ENCODE peak calls at places on chromosomes 13 and 19, in four cellular contexts. O is A549, D is NCI-H187, Z is endothelial cell. F is an unnamed sample.

GRCh38 chr13:113539822-113540221 is 44.7 kb upstream of the TFDP1 start:
- DNase-seq in O (no peak), D (no peak), Z (no peak), F (no peak)

GRCh38 chr19:49573009-49573408 is 7.3 kb downstream of the NOSIP start:
- DNase-seq in O (no peak), D (no peak), Z (no peak), F (no peak)

GRCh38 chr19:21765151-21765550 is 2.2 kb downstream of the ZNF100 start:
- DNase-seq in O (no peak), D (no peak), Z (no peak), F (no peak)

GRCh38 chr19:8973501-8974091 is 36.6 kb downstream of the MUC16 start:
- DNase-seq in O (peak; percentile 6), D (no peak), Z (no peak), F (peak; percentile 30)

GRCh38 chr19:46624958-46625661 is at the start of gene PTGIR:
- DNase-seq in O (no peak), D (no peak), Z (no peak), F (no peak)

GRCh38 chr13:108915095-108915633 is 285.8 kb downstream of the MYO16 start:
- DNase-seq in O (peak; percentile 49), D (no peak), Z (no peak), F (no peak)

GRCh38 chr13:99339736-99340392 is 32.7 kb upstream of the GPR183 start:
- DNase-seq in O (no peak), D (no peak), Z (no peak), F (no peak)

GRCh38 chr19:6970478-6970877 is 50.8 kb downstream of the MBD3L2B start:
- DNase-seq in O (peak; percentile 24), D (no peak), Z (no peak), F (no peak)

GRCh38 chr13:66210677-66211076 is 1019.5 kb downstream of the PCDH9 start:
- DNase-seq in O (peak; percentile 44), D (no peak), Z (no peak), F (no peak)

GRCh38 chr19:1074512-1075283 is 7.7 kb downstream of the ARHGAP45 start:
- DNase-seq in O (peak; percentile 74), D (peak; percentile 91), Z (no peak), F (no peak)

GRCh38 chr13:20424959-20425358 is 100.7 kb downstream of the CRYL1 start:
- DNase-seq in O (no peak), D (no peak), Z (no peak), F (no peak)

GRCh38 chr13:76538004-76538403 is 348.2 kb downstream of the KCTD12 start:
- DNase-seq in O (no peak), D (no peak), Z (no peak), F (no peak)

GRCh38 chr13:57224414-57224813 is 57.4 kb downstream of the PRR20E start:
- DNase-seq in O (no peak), D (no peak), Z (no peak), F (no peak)

GRCh38 chr19:49114630-49115363 is 627 bp downstream of the LIN7B start:
- DNase-seq in O (no peak), D (no peak), Z (peak; percentile 56), F (peak; percentile 77)

GRCh38 chr19:7614859-7615741 is 14.2 kb downstream of the XAB2 start:
- DNase-seq in O (no peak), D (no peak), Z (no peak), F (no peak)

GRCh38 chr19:40225440-40226305 is 816 bp downstream of the CCNP start:
- DNase-seq in O (no peak), D (no peak), Z (no peak), F (no peak)

GRCh38 chr19:40512473-40513344 is 45.9 kb downstream of the SPTBN4 start:
- DNase-seq in O (peak; percentile 65), D (no peak), Z (peak; percentile 52), F (peak; percentile 76)

GRCh38 chr13:113639661-113640262 is 18.2 kb downstream of the ATP4B start:
- DNase-seq in O (no peak), D (no peak), Z (no peak), F (no peak)

GRCh38 chr13:106369091-106369490 is 166.4 kb downstream of the EFNB2 start:
- DNase-seq in O (no peak), D (no peak), Z (no peak), F (no peak)

GRCh38 chr13:100387416-100387815 is 201.2 kb downstream of the GGACT start:
- DNase-seq in O (no peak), D (no peak), Z (no peak), F (no peak)

GRCh38 chr19:20928371-20928770 is 5.3 kb downstream of the ZNF85 start:
- DNase-seq in O (no peak), D (no peak), Z (no peak), F (no peak)

GRCh38 chr13:26280295-26280694 is 26.4 kb downstream of the CDK8 start:
- DNase-seq in O (no peak), D (no peak), Z (no peak), F (no peak)

GRCh38 chr13:110132178-110132975 is 174.6 kb downstream of the COL4A1 start:
- DNase-seq in O (no peak), D (peak; percentile 80), Z (no peak), F (no peak)

GRCh38 chr13:100513987-100514670 is 74.5 kb downstream of the GGACT start:
- DNase-seq in O (no peak), D (peak; percentile 94), Z (no peak), F (no peak)

GRCh38 chr19:7665076-7665475 is 3.8 kb upstream of the RETN start:
- DNase-seq in O (no peak), D (no peak), Z (no peak), F (no peak)

GRCh38 chr13:49494645-49495044 is 1.1 kb upstream of the PHF11 start:
- DNase-seq in O (no peak), D (no peak), Z (no peak), F (no peak)

GRCh38 chr13:29707876-29708543 is 112.5 kb upstream of the SLC7A1 start:
- DNase-seq in O (peak; percentile 32), D (peak; percentile 38), Z (peak; percentile 67), F (no peak)

GRCh38 chr13:48156466-48156865 is 61.6 kb upstream of the MED4 start:
- DNase-seq in O (no peak), D (no peak), Z (no peak), F (no peak)

GRCh38 chr13:31250435-31250834 is 50.7 kb downstream of the B3GLCT start:
- DNase-seq in O (no peak), D (no peak), Z (no peak), F (no peak)

F was measured in nephron progenitor cell.